ENCODE peak calls at places on chromosomes 6 and 20, in nine cellular contexts. Z is A549, P is AG09309, R is IMR-90, U is cardiac muscle cell, Y is psoas muscle, G is choroid plexus epithelial cell, X is fibroblast of mammary gland, K is left ventricle myocardium inferior. C is an unnamed sample.

GRCh38 chr20:1524004-1524403 is 32.8 kb upstream of the SIRPB2 start:
- DNase-seq in Z (no peak), P (no peak), R (no peak), U (no peak), Y (no peak), G (no peak), X (no peak), K (no peak), C (no peak)

GRCh38 chr6:56004421-56004820 is 129.0 kb upstream of the BMP5 start:
- DNase-seq in Z (no peak), P (no peak), R (peak), U (no peak), Y (no peak), G (peak), X (peak), K (no peak), C (no peak)

GRCh38 chr6:52399511-52400315 is 20.4 kb upstream of the EFHC1 start:
- DNase-seq in Z (no peak), P (no peak), R (peak), U (peak), Y (no peak), G (peak), X (peak), K (no peak), C (peak)

GRCh38 chr6:105482227-105482839 is 79.5 kb upstream of the PREP start:
- DNase-seq in Z (no peak), P (peak), R (peak), U (peak), Y (peak), G (peak), X (peak), K (peak), C (peak)

GRCh38 chr6:32972353-32973143 is 4.2 kb downstream of the BRD2 start:
- DNase-seq in Z (peak), P (no peak), R (no peak), U (peak), Y (no peak), G (no peak), X (no peak), K (no peak), C (no peak)

GRCh38 chr6:151962246-151962846 is 154.9 kb downstream of the ESR1 start:
- DNase-seq in Z (no peak), P (peak), R (no peak), U (no peak), Y (no peak), G (peak), X (peak), K (no peak), C (peak)

GRCh38 chr6:73585566-73586415 is 65.0 kb upstream of the EEF1A1 start:
- DNase-seq in Z (peak), P (peak), R (peak), U (peak), Y (no peak), G (peak), X (peak), K (no peak), C (peak)

GRCh38 chr6:13586936-13587542 is 12.6 kb downstream of the SIRT5 start:
- DNase-seq in Z (no peak), P (no peak), R (peak), U (no peak), Y (no peak), G (no peak), X (no peak), K (no peak), C (no peak)

GRCh38 chr20:45798935-45799642 is 7.3 kb downstream of the DNTTIP1 start:
- DNase-seq in Z (peak), P (no peak), R (peak), U (peak), Y (no peak), G (peak), X (peak), K (no peak), C (peak)

GRCh38 chr6:127554435-127555006 is 22.5 kb upstream of the C6orf58 start:
- DNase-seq in Z (peak), P (no peak), R (peak), U (peak), Y (no peak), G (peak), X (peak), K (no peak), C (peak)

GRCh38 chr20:37627060-37627766 is 66.6 kb upstream of the CTNNBL1 start:
- DNase-seq in Z (no peak), P (no peak), R (peak), U (peak), Y (peak), G (peak), X (peak), K (peak), C (peak)

GRCh38 chr6:112298021-112298745 is 43.8 kb upstream of the LAMA4 start:
- DNase-seq in Z (peak), P (peak), R (peak), U (no peak), Y (no peak), G (peak), X (peak), K (no peak), C (peak)

GRCh38 chr20:15708984-15709598 is 864.2 kb downstream of the KIF16B start:
- DNase-seq in Z (peak), P (no peak), R (no peak), U (peak), Y (no peak), G (peak), X (peak), K (peak), C (peak)

GRCh38 chr20:47125553-47126373 is 230.7 kb downstream of the ZMYND8 start:
- DNase-seq in Z (no peak), P (no peak), R (no peak), U (peak), Y (no peak), G (peak), X (peak), K (peak), C (peak)

GRCh38 chr6:36150283-36150682 is 20.0 kb downstream of the MAPK13 start:
- DNase-seq in Z (no peak), P (no peak), R (no peak), U (no peak), Y (no peak), G (no peak), X (peak), K (no peak), C (peak)

GRCh38 chr6:36145495-36145894 is 15.2 kb downstream of the MAPK13 start:
- DNase-seq in Z (no peak), P (no peak), R (no peak), U (no peak), Y (no peak), G (no peak), X (no peak), K (no peak), C (no peak)

GRCh38 chr6:36154286-36154685 is 24.0 kb downstream of the MAPK13 start:
- DNase-seq in Z (no peak), P (no peak), R (no peak), U (no peak), Y (no peak), G (no peak), X (no peak), K (no peak), C (no peak)

GRCh38 chr6:36147294-36147693 is 17.0 kb downstream of the MAPK13 start:
- DNase-seq in Z (no peak), P (no peak), R (no peak), U (no peak), Y (no peak), G (no peak), X (no peak), K (no peak), C (no peak)

GRCh38 chr6:36149436-36149835 is 19.1 kb downstream of the MAPK13 start:
- DNase-seq in Z (no peak), P (no peak), R (no peak), U (no peak), Y (no peak), G (no peak), X (peak), K (no peak), C (no peak)
- H3K4me3 ChIP-seq in Z (no peak), P (no peak), R (no peak), U (no peak), Y (no peak), G (no peak), X (no peak), K (no peak), C (no peak)

GRCh38 chr6:21413428-21413827 is 180.1 kb upstream of the SOX4 start:
- DNase-seq in Z (no peak), P (no peak), R (no peak), U (no peak), Y (no peak), G (no peak), X (no peak), K (no peak), C (no peak)

GRCh38 chr6:21414065-21414464 is 179.5 kb upstream of the SOX4 start:
- DNase-seq in Z (no peak), P (no peak), R (no peak), U (no peak), Y (no peak), G (no peak), X (no peak), K (no peak), C (peak)

GRCh38 chr6:21404577-21404976 is 189.0 kb upstream of the SOX4 start:
- DNase-seq in Z (no peak), P (no peak), R (no peak), U (no peak), Y (no peak), G (no peak), X (no peak), K (no peak), C (no peak)

GRCh38 chr6:21409231-21409630 is 184.3 kb upstream of the SOX4 start:
- DNase-seq in Z (no peak), P (no peak), R (no peak), U (no peak), Y (no peak), G (no peak), X (no peak), K (no peak), C (no peak)
- TF ChIP-seq CTCF in Z (no peak), P (no peak), R (no peak), U (no peak), Y (no peak), G (no peak), X (no peak), K (no peak), C (no peak)

GRCh38 chr20:31516651-31517050 is 2.4 kb downstream of the HM13 start:
- DNase-seq in Z (no peak), P (no peak), R (no peak), U (no peak), Y (no peak), G (no peak), X (no peak), K (no peak), C (no peak)

GRCh38 chr20:31515072-31515774 is 981 bp downstream of the HM13 start:
- DNase-seq in Z (no peak), P (no peak), R (no peak), U (no peak), Y (no peak), G (no peak), X (no peak), K (no peak), C (no peak)

GRCh38 chr20:31515775-31516107 is 1.5 kb downstream of the HM13 start:
- DNase-seq in Z (no peak), P (no peak), R (no peak), U (no peak), Y (no peak), G (no peak), X (no peak), K (no peak), C (no peak)

GRCh38 chr20:31516166-31516565 is 1.9 kb downstream of the HM13 start:
- DNase-seq in Z (no peak), P (no peak), R (no peak), U (no peak), Y (no peak), G (no peak), X (no peak), K (no peak), C (no peak)

GRCh38 chr20:31517373-31517772 is 3.1 kb downstream of the HM13 start:
- DNase-seq in Z (peak), P (peak), R (peak), U (no peak), Y (peak), G (peak), X (peak), K (peak), C (peak)
- H3K4me3 ChIP-seq in Z (peak), P (no peak), R (no peak), U (no peak), Y (peak), G (no peak), X (peak), K (no peak), C (no peak)

GRCh38 chr6:63574554-63574900 is 2.2 kb downstream of the LOC128125822 start:
- DNase-seq in Z (no peak), P (no peak), R (no peak), U (no peak), Y (no peak), G (no peak), X (no peak), K (no peak), C (no peak)
- TF ChIP-seq CTCF in Z (no peak), P (no peak), R (no peak), U (no peak), Y (no peak), G (no peak), X (no peak), K (no peak), C (no peak)

GRCh38 chr6:12288211-12288618 is 1.9 kb upstream of the EDN1 start:
- DNase-seq in Z (no peak), P (no peak), R (no peak), U (no peak), Y (no peak), G (no peak), X (no peak), K (no peak), C (no peak)

GRCh38 chr6:12289655-12290489 is at the start of gene EDN1:
- DNase-seq in Z (peak), P (no peak), R (peak), U (peak), Y (peak), G (peak), X (peak), K (peak), C (peak)

GRCh38 chr6:12290490-12290820 is 294 bp downstream of the EDN1 start:
- DNase-seq in Z (no peak), P (no peak), R (no peak), U (no peak), Y (no peak), G (no peak), X (no peak), K (no peak), C (no peak)

GRCh38 chr6:12291083-12291784 is 1.1 kb downstream of the EDN1 start:
- DNase-seq in Z (no peak), P (no peak), R (no peak), U (no peak), Y (no peak), G (no peak), X (no peak), K (no peak), C (no peak)

GRCh38 chr6:12288844-12289654 is 1.1 kb upstream of the EDN1 start:
- DNase-seq in Z (peak), P (no peak), R (peak), U (peak), Y (no peak), G (peak), X (peak), K (peak), C (peak)
- H3K4me3 ChIP-seq in Z (peak), P (peak), R (peak), U (peak), Y (peak), G (peak), X (peak), K (peak), C (peak)

DNA sequence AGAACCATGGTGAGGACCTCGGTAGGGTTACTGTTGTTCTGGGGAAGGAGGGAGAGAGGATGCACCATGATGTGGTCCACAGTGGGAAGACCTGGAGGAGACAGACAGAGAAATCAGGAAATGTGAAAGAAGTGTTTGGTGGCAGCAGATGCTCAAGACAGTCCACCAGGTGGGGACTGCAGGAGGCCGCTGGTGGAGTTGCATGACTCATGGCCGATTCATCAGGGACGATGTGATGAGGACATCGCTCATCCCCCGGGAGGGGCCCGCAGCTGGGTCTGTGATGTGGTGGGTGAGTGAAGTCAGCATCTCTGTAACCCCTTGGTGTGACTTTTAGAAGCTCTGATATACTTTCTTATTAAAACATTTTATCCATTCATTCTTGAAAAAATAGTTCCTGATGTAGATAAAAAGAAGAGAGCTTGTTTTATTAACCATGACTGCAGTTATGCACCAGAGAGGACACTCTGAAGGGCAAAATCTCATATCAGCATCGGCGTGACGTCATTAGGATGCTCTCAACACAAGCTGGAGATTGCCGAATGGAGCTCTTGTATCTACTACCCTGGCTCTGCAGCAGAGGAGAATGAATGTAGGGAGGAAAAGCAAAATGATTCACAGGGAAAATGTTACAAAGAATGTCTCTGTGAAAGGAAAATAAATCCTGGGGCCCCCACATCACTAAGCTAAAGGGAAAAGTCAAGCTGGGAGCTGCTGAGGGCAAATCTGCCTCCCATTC is 71.2 kb downstream of the RAMACL start:
- DNase-seq in Z (peak), P (peak), R (peak), U (no peak), Y (peak), G (peak), X (peak), K (no peak), C (peak)
- TF ChIP-seq CTCF in Z (no peak), P (peak), R (peak), U (peak), Y (peak), G (peak), X (peak), K (peak), C (peak)

DNA sequence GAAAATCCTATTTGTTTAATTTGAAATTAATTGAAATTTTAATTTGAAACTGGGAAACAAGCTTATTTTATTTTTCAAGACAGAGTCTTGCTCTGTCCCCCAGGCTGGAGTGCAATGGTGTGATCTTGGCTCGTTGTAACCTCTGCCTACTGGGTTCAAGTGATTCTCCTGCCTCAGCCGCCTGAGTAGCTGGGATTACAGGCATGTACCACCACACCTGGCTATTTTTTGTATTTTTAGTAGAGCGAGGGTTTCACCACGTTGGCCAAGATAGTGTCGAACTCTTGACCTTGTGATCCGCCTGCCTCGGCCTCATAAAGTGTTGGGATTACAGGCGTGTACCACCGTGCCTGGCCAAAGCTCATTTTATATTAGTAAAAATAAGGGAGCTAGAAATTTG is 4.2 kb downstream of the SRSF3 start:
- DNase-seq in Z (no peak), P (no peak), R (no peak), U (no peak), Y (no peak), G (no peak), X (no peak), K (no peak), C (no peak)
- H3K4me3 ChIP-seq in Z (peak), P (peak), R (peak), U (peak), Y (peak), G (peak), X (peak), K (peak), C (peak)

C was measured in fibroblast of villous mesenchyme.